ENCODE peak calls at places on chromosomes 16 and 17, in nine cellular contexts. K, D, F, Q, Z, N, M, X and P are unnamed samples.

GRCh38 chr16:21952040-21952792 is 945 bp upstream of the UQCRC2 start:
- DNase-seq in X (peak; percentile 79), M (peak; percentile 85), Z (peak; percentile 94), Q (peak; percentile 70), N (peak; percentile 20), F (peak; percentile 73), D (peak; percentile 79), K (peak; percentile 79), P (peak; percentile 85)

GRCh38 chr17:7588553-7589203 is 1.2 kb downstream of the SOX15 start:
- DNase-seq in M (no peak), Z (no peak), K (no peak), F (no peak), Q (no peak), D (no peak), X (no peak), N (no peak), P (no peak)

GRCh38 chr16:30166202-30166902 is 17.1 kb upstream of the CORO1A start:
- DNase-seq in M (no peak), K (no peak), X (no peak), Z (peak; percentile 48), F (no peak), N (no peak), D (peak; percentile 28), Q (no peak), P (no peak)

GRCh38 chr16:86307518-86307903 is 202.8 kb upstream of the FOXF1 start:
- DNase-seq in D (no peak), X (no peak), Z (no peak), Q (no peak), K (no peak), F (no peak), N (no peak), M (no peak), P (no peak)

GRCh38 chr17:68061512-68062313 is 26.2 kb downstream of the KPNA2 start:
- DNase-seq in D (no peak), N (no peak), Q (no peak), K (no peak), M (no peak), Z (no peak), F (no peak), X (no peak), P (no peak)

GRCh38 chr16:50695017-50696000 is 1.9 kb downstream of the NOD2 start:
- DNase-seq in X (peak; percentile 58), F (no peak), Z (no peak), D (no peak), Q (no peak), K (no peak), M (no peak), N (no peak), P (no peak)

GRCh38 chr17:40063915-40064531 is 1.3 kb downstream of the THRA start:
- DNase-seq in F (no peak), X (no peak), N (no peak), D (no peak), M (no peak), Z (no peak), K (no peak), Q (no peak), P (no peak)

GRCh38 chr17:40178021-40178601 is 841 bp downstream of the RAPGEFL1 start:
- DNase-seq in F (no peak), Z (no peak), N (no peak), D (no peak), M (peak; percentile 60), X (no peak), K (no peak), Q (no peak), P (no peak)

GRCh38 chr16:88634994-88635670 is 3.2 kb upstream of the IL17C start:
- DNase-seq in D (no peak), X (no peak), K (peak; percentile 50), F (no peak), M (no peak), N (no peak), Q (no peak), Z (no peak), P (no peak)

GRCh38 chr17:47802341-47803022 is 19.1 kb downstream of the OSBPL7 start:
- DNase-seq in Q (peak; percentile 48), M (peak; percentile 82), X (no peak), K (peak; percentile 65), N (peak; percentile 17), F (peak; percentile 47), Z (peak; percentile 74), D (peak; percentile 46), P (no peak)

GRCh38 chr16:75805946-75806345 is 79.7 kb upstream of the CPHXL start:
- DNase-seq in N (no peak), K (no peak), D (no peak), Z (no peak), Q (no peak), M (no peak), F (no peak), X (no peak), P (no peak)

GRCh38 chr16:1980770-1981087 is 540 bp downstream of the NOXO1 start:
- DNase-seq in F (no peak), M (no peak), D (no peak), K (no peak), X (no peak), Z (no peak), N (no peak), Q (no peak), P (no peak)

GRCh38 chr17:79127534-79128135 is 53.0 kb downstream of the ENGASE start:
- DNase-seq in N (no peak), Z (no peak), K (no peak), Q (no peak), F (no peak), D (no peak), X (no peak), M (no peak), P (no peak)

GRCh38 chr17:75250009-75250471 is 11.4 kb downstream of the GGA3 start:
- DNase-seq in N (no peak), X (no peak), Z (peak; percentile 79), F (no peak), Q (peak; percentile 56), K (no peak), M (no peak), D (no peak), P (no peak)

GRCh38 chr16:66026211-66026610 is 340.3 kb upstream of the CDH5 start:
- DNase-seq in Q (no peak), M (peak; percentile 45), Z (peak; percentile 30), N (no peak), D (no peak), F (no peak), X (no peak), K (peak; percentile 8), P (no peak)

GRCh38 chr16:89827383-89828198 is 684 bp upstream of the SPIRE2 start:
- DNase-seq in M (peak; percentile 74), K (peak; percentile 82), Z (peak; percentile 65), Q (no peak), N (no peak), D (no peak), F (no peak), X (peak; percentile 50), P (no peak)

GRCh38 chr16:57984443-57985203 is 13.7 kb upstream of the CNGB1 start:
- DNase-seq in Q (peak; percentile 89), X (peak; percentile 91), D (peak; percentile 90), M (peak; percentile 99), K (peak; percentile 34), F (peak; percentile 93), Z (peak; percentile 94), N (no peak), P (peak; percentile 91)

GRCh38 chr17:77744268-77744988 is 214.1 kb upstream of the TNRC6C start:
- DNase-seq in Z (no peak), X (no peak), K (no peak), Q (no peak), N (no peak), M (no peak), D (no peak), F (no peak), P (no peak)

GRCh38 chr16:69195371-69196029 is 8.5 kb downstream of the SNTB2 start:
- DNase-seq in F (no peak), Z (no peak), M (no peak), X (no peak), K (no peak), N (no peak), D (no peak), Q (no peak), P (no peak)

GRCh38 chr17:77254961-77255741 is 114.4 kb downstream of the SEC14L1 start:
- DNase-seq in Z (no peak), K (peak; percentile 99), X (peak; percentile 82), D (no peak), F (peak; percentile 80), Q (no peak), M (peak; percentile 25), N (no peak), P (peak; percentile 91)

GRCh38 chr17:37792787-37793186 is 47.9 kb upstream of the HNF1B start:
- DNase-seq in F (no peak), Q (no peak), K (peak; percentile 49), X (no peak), M (peak; percentile 27), D (no peak), Z (no peak), N (no peak), P (no peak)

GRCh38 chr16:3101018-3101840 is 2.1 kb upstream of the ZSCAN10 start:
- DNase-seq in F (no peak), K (peak; percentile 62), Q (no peak), X (no peak), D (peak; percentile 48), M (peak; percentile 79), N (no peak), Z (no peak), P (no peak)

GRCh38 chr17:77400445-77400870 is 259.7 kb downstream of the SEC14L1 start:
- DNase-seq in N (no peak), M (peak; percentile 59), Q (peak; percentile 81), K (no peak), D (peak; percentile 76), X (peak; percentile 46), F (no peak), Z (peak; percentile 82), P (no peak)

GRCh38 chr17:28948873-28949184 is 2.5 kb downstream of the PHF12 start:
- DNase-seq in K (no peak), N (no peak), F (no peak), X (no peak), D (no peak), M (peak; percentile 86), Q (no peak), Z (no peak), P (no peak)

GRCh38 chr17:65290616-65291015 is 153.4 kb downstream of the RGS9 start:
- DNase-seq in N (no peak), Z (peak; percentile 88), Q (no peak), F (no peak), X (no peak), M (no peak), D (no peak), K (no peak), P (no peak)

GRCh38 chr17:82244413-82245140 is 15.7 kb downstream of the SLC16A3 start:
- DNase-seq in Q (no peak), K (peak; percentile 25), N (no peak), M (no peak), F (no peak), X (no peak), D (no peak), Z (no peak), P (no peak)

GRCh38 chr17:77466140-77466539 is 325.4 kb downstream of the SEC14L1 start:
- DNase-seq in Z (no peak), D (no peak), K (no peak), X (no peak), Q (no peak), N (no peak), M (peak; percentile 92), F (no peak), P (no peak)

GRCh38 chr17:58156839-58157803 is 8.9 kb downstream of the OR4D1 start:
- DNase-seq in Z (no peak), X (no peak), K (peak; percentile 10), N (no peak), F (no peak), Q (peak; percentile 73), D (peak; percentile 60), M (peak; percentile 77), P (no peak)

GRCh38 chr16:4850211-4850610 is 2.9 kb downstream of the UBN1 start:
- DNase-seq in M (no peak), Q (no peak), K (no peak), F (no peak), X (no peak), N (no peak), Z (no peak), D (no peak), P (no peak)

GRCh38 chr16:84583995-84584394 is 33.9 kb downstream of the COTL1 start:
- DNase-seq in K (no peak), F (no peak), X (no peak), N (no peak), Q (no peak), Z (no peak), M (no peak), D (no peak), P (no peak)

GRCh38 chr17:358491-359133 is 6.0 kb upstream of the RPH3AL start:
- DNase-seq in Z (no peak), D (no peak), Q (no peak), F (no peak), M (no peak), N (no peak), X (no peak), K (no peak), P (no peak)